ENCODE peak calls at places on chromosomes 2 and 18, in five cellular contexts. One of them, this sample, is unnamed.

GRCh38 chr2:5507374-5507773 is 184.8 kb upstream of the SOX11 start:
- DNase-seq in transverse colon: no peak
- DNase-seq in GM06990: no peak
- DNase-seq in thoracic aorta: no peak
- DNase-seq in osteoblast: no peak
- DNase-seq in this sample: no peak

GRCh38 chr2:67050621-67051020 is 346.5 kb upstream of the ETAA1 start:
- DNase-seq in transverse colon: no peak
- DNase-seq in GM06990: no peak
- DNase-seq in thoracic aorta: no peak
- DNase-seq in osteoblast: peak
- DNase-seq in this sample: no peak

GRCh38 chr2:137208361-137208973 is 443.1 kb downstream of the THSD7B start:
- DNase-seq in transverse colon: no peak
- DNase-seq in GM06990: no peak
- DNase-seq in thoracic aorta: no peak
- DNase-seq in osteoblast: no peak
- DNase-seq in this sample: no peak

GRCh38 chr2:181937473-181937872 is 45.9 kb downstream of the ITPRID2 start:
- DNase-seq in transverse colon: no peak
- DNase-seq in GM06990: no peak
- DNase-seq in thoracic aorta: no peak
- DNase-seq in osteoblast: peak
- DNase-seq in this sample: no peak

GRCh38 chr18:70181015-70181414 is 24.5 kb downstream of the RTTN start:
- DNase-seq in transverse colon: no peak
- DNase-seq in GM06990: no peak
- DNase-seq in thoracic aorta: no peak
- DNase-seq in osteoblast: no peak
- DNase-seq in this sample: no peak

GRCh38 chr18:21404426-21404825 is 162.4 kb downstream of the GREB1L start:
- DNase-seq in transverse colon: no peak
- DNase-seq in GM06990: no peak
- DNase-seq in thoracic aorta: no peak
- DNase-seq in osteoblast: no peak
- DNase-seq in this sample: no peak

GRCh38 chr2:179020156-179020750 is 29.7 kb downstream of the CCDC141 start:
- DNase-seq in transverse colon: no peak
- DNase-seq in GM06990: no peak
- DNase-seq in thoracic aorta: no peak
- DNase-seq in osteoblast: no peak
- DNase-seq in this sample: peak

GRCh38 chr2:239896075-239896474 is 129.1 kb downstream of the NDUFA10 start:
- DNase-seq in transverse colon: no peak
- DNase-seq in GM06990: no peak
- DNase-seq in thoracic aorta: no peak
- DNase-seq in osteoblast: no peak
- DNase-seq in this sample: no peak

GRCh38 chr2:8332646-8333045 is 349.2 kb upstream of the ID2 start:
- DNase-seq in transverse colon: no peak
- DNase-seq in GM06990: no peak
- DNase-seq in thoracic aorta: no peak
- DNase-seq in osteoblast: no peak
- DNase-seq in this sample: no peak

GRCh38 chr2:125516496-125517109 is 1139.4 kb upstream of the GYPC start:
- DNase-seq in transverse colon: no peak
- DNase-seq in GM06990: no peak
- DNase-seq in thoracic aorta: no peak
- DNase-seq in osteoblast: peak
- DNase-seq in this sample: peak

GRCh38 chr2:178188466-178188865 is 5.8 kb upstream of the OSBPL6 start:
- DNase-seq in transverse colon: no peak
- DNase-seq in GM06990: no peak
- DNase-seq in thoracic aorta: no peak
- DNase-seq in osteoblast: no peak
- DNase-seq in this sample: no peak

GRCh38 chr2:178530625-178531142 is 50.4 kb downstream of the PLEKHA3 start:
- DNase-seq in transverse colon: no peak
- DNase-seq in GM06990: peak
- DNase-seq in thoracic aorta: no peak
- DNase-seq in osteoblast: no peak
- DNase-seq in this sample: peak

GRCh38 chr2:190996338-190996946 is 17.5 kb downstream of the STAT1 start:
- DNase-seq in transverse colon: no peak
- DNase-seq in GM06990: no peak
- DNase-seq in thoracic aorta: no peak
- DNase-seq in osteoblast: peak
- DNase-seq in this sample: peak

GRCh38 chr2:196677404-196677803 is 37.9 kb downstream of the CCDC150 start:
- DNase-seq in transverse colon: no peak
- DNase-seq in GM06990: no peak
- DNase-seq in thoracic aorta: no peak
- DNase-seq in osteoblast: peak
- DNase-seq in this sample: no peak

GRCh38 chr2:196160101-196160500 is 11.3 kb downstream of the STK17B start:
- DNase-seq in transverse colon: peak
- DNase-seq in GM06990: peak
- DNase-seq in thoracic aorta: no peak
- DNase-seq in osteoblast: peak
- DNase-seq in this sample: peak

GRCh38 chr2:205908491-205909193 is 177.3 kb downstream of the INO80D start:
- DNase-seq in transverse colon: no peak
- DNase-seq in GM06990: no peak
- DNase-seq in thoracic aorta: no peak
- DNase-seq in osteoblast: peak
- DNase-seq in this sample: no peak

GRCh38 chr2:98560256-98560771 is 48.0 kb downstream of the COA5 start:
- DNase-seq in transverse colon: no peak
- DNase-seq in GM06990: no peak
- DNase-seq in thoracic aorta: no peak
- DNase-seq in osteoblast: peak
- DNase-seq in this sample: no peak

GRCh38 chr18:56568986-56569385 is 69.4 kb downstream of the TXNL1 start:
- DNase-seq in transverse colon: no peak
- DNase-seq in GM06990: no peak
- DNase-seq in thoracic aorta: no peak
- DNase-seq in osteoblast: peak
- DNase-seq in this sample: no peak

GRCh38 chr18:11587846-11588245 is 21.6 kb upstream of the SLC35G4 start:
- DNase-seq in transverse colon: no peak
- DNase-seq in GM06990: no peak
- DNase-seq in thoracic aorta: no peak
- DNase-seq in osteoblast: no peak
- DNase-seq in this sample: no peak

GRCh38 chr18:11587432-11587831 is 22.0 kb upstream of the SLC35G4 start:
- DNase-seq in transverse colon: no peak
- DNase-seq in GM06990: no peak
- DNase-seq in thoracic aorta: no peak
- DNase-seq in osteoblast: no peak
- DNase-seq in this sample: no peak

DNA sequence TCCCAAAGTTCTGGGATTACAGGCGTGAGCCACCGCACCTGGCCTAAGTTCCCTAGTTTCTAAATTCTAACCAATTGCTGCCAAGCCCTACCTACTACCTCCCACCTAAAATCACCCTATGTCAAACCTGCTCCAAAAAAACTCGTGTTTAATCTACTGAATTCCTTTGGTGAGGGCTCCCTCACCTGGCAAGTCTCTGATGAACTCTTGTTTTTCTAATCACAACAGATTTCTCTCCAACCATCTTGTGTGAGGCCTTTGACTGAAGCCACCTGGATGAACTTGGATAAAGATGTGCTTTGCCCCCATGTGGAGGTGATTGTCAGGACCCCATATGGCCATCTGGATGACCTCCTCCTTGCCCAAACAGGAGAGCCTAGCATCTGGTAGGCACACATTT is 17.4 kb upstream of the SLC35G4 start:
- DNase-seq in transverse colon: no peak
- DNase-seq in GM06990: no peak
- DNase-seq in thoracic aorta: no peak
- DNase-seq in osteoblast: no peak
- DNase-seq in this sample: no peak
- TF ChIP-seq CTCF in transverse colon: no peak
- TF ChIP-seq CTCF in GM06990: no peak
- TF ChIP-seq CTCF in thoracic aorta: no peak
- TF ChIP-seq CTCF in osteoblast: no peak
- TF ChIP-seq CTCF in this sample: no peak

DNA sequence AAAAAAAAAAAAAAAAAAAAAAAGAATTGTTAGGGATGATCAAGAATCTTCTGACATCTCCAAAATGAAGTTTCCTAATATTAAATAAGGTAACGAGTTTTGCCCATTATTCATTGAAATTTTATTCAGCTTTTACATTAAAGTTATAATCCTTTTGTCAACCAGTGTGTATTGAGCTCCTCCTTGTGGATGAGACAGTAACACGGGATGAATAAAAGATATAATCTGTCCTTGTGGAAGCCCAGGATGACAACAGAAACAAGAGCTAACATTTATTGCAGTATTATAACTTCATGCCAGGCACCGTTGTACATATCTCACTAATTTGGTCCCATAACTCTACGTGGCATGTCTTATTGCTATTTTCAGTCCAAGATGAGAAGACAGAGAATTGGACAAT is 33.4 kb upstream of the SERPINB7 start:
- DNase-seq in transverse colon: no peak
- DNase-seq in GM06990: no peak
- DNase-seq in thoracic aorta: no peak
- DNase-seq in osteoblast: no peak
- DNase-seq in this sample: no peak
- TF ChIP-seq CTCF in transverse colon: no peak
- TF ChIP-seq CTCF in GM06990: no peak
- TF ChIP-seq CTCF in thoracic aorta: no peak
- TF ChIP-seq CTCF in osteoblast: peak
- TF ChIP-seq CTCF in this sample: no peak

GRCh38 chr2:3422161-3422767 is 42.8 kb downstream of the TRAPPC12 start:
- DNase-seq in transverse colon: no peak
- DNase-seq in GM06990: no peak
- DNase-seq in thoracic aorta: no peak
- DNase-seq in osteoblast: peak
- DNase-seq in this sample: peak

GRCh38 chr2:3423492-3424170 is 44.1 kb downstream of the TRAPPC12 start:
- DNase-seq in transverse colon: peak
- DNase-seq in GM06990: peak
- DNase-seq in thoracic aorta: peak
- DNase-seq in osteoblast: peak
- DNase-seq in this sample: peak

GRCh38 chr2:3426615-3427014 is 47.1 kb downstream of the TRAPPC12 start:
- DNase-seq in transverse colon: no peak
- DNase-seq in GM06990: no peak
- DNase-seq in thoracic aorta: no peak
- DNase-seq in osteoblast: peak
- DNase-seq in this sample: no peak

GRCh38 chr2:3421541-3421940 is 42.0 kb downstream of the TRAPPC12 start:
- DNase-seq in transverse colon: no peak
- DNase-seq in GM06990: no peak
- DNase-seq in thoracic aorta: no peak
- DNase-seq in osteoblast: peak
- DNase-seq in this sample: no peak

DNA sequence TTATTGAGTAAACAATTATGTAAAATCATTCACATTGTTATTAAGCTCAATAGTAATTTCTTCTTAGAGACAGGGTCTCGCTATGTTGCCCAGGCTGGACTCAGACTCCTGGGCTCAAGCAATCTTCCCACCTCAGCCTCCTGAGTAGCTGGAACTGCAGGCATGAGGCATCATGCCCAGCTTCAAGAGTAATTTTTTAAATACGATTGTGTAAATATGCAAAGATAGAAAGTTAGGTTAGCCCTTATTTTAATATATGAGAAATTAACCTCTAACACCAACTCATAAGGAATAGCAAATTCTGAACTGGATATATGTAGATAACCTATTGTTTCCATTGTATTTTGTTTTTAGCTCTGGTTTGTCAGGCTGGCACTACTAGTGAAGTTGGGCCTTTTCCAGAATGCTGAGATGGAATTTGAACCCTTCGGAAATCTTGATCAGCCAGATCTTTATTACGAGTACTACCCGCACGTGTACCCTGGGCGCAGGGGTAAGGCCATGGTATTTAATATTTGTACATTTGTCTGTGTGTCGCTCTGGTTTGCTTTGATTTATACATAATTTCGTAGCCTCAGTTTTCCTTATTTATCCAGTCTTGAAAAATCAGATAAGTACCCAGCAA is 44.8 kb downstream of the TRAPPC12 start:
- DNase-seq in transverse colon: no peak
- DNase-seq in GM06990: no peak
- DNase-seq in thoracic aorta: no peak
- DNase-seq in osteoblast: no peak
- DNase-seq in this sample: no peak
- TF ChIP-seq CTCF in transverse colon: no peak
- TF ChIP-seq CTCF in GM06990: no peak
- TF ChIP-seq CTCF in thoracic aorta: no peak
- TF ChIP-seq CTCF in osteoblast: peak
- TF ChIP-seq CTCF in this sample: no peak

GRCh38 chr2:231685349-231686191 is 22.8 kb upstream of the PTMA start:
- DNase-seq in transverse colon: no peak
- DNase-seq in GM06990: no peak
- DNase-seq in thoracic aorta: no peak
- DNase-seq in osteoblast: peak
- DNase-seq in this sample: no peak
- TF ChIP-seq CTCF in transverse colon: no peak
- TF ChIP-seq CTCF in GM06990: peak
- TF ChIP-seq CTCF in thoracic aorta: no peak
- TF ChIP-seq CTCF in osteoblast: peak
- TF ChIP-seq CTCF in this sample: peak

GRCh38 chr2:128755693-128756371 is 437.2 kb upstream of the HS6ST1 start:
- DNase-seq in transverse colon: no peak
- DNase-seq in GM06990: no peak
- DNase-seq in thoracic aorta: no peak
- DNase-seq in osteoblast: no peak
- DNase-seq in this sample: no peak
- TF ChIP-seq CTCF in transverse colon: no peak
- TF ChIP-seq CTCF in GM06990: no peak
- TF ChIP-seq CTCF in thoracic aorta: no peak
- TF ChIP-seq CTCF in osteoblast: no peak
- TF ChIP-seq CTCF in this sample: no peak